ENCODE peak calls at places on chromosomes 6 and 20, in five cellular contexts. One of them, this sample, is unnamed.

GRCh38 chr6:10451828-10452509 is 37.1 kb upstream of the TFAP2A start:
- DNase-seq in breast epithelium: peak
- DNase-seq in lower lobe of right lung: peak
- DNase-seq in gastrocnemius medialis: no peak
- DNase-seq in endodermal cell: peak
- DNase-seq in this sample: peak

GRCh38 chr20:25032065-25032477 is 25.9 kb downstream of the ACSS1 start:
- DNase-seq in breast epithelium: no peak
- DNase-seq in endodermal cell: no peak
- DNase-seq in gastrocnemius medialis: no peak
- DNase-seq in lower lobe of right lung: peak
- DNase-seq in this sample: no peak

GRCh38 chr6:2765896-2766766 is 938 bp downstream of the WRNIP1 start:
- DNase-seq in lower lobe of right lung: peak
- DNase-seq in breast epithelium: no peak
- DNase-seq in endodermal cell: peak
- DNase-seq in gastrocnemius medialis: no peak
- DNase-seq in this sample: peak

GRCh38 chr20:13396826-13397225 is 175.8 kb downstream of the ISM1 start:
- DNase-seq in endodermal cell: no peak
- DNase-seq in lower lobe of right lung: no peak
- DNase-seq in gastrocnemius medialis: no peak
- DNase-seq in breast epithelium: no peak
- DNase-seq in this sample: no peak

GRCh38 chr6:169145476-169145875 is 108.2 kb downstream of the THBS2 start:
- DNase-seq in lower lobe of right lung: no peak
- DNase-seq in gastrocnemius medialis: no peak
- DNase-seq in breast epithelium: no peak
- DNase-seq in endodermal cell: no peak
- DNase-seq in this sample: no peak

GRCh38 chr6:36906539-36906938 is 20.8 kb downstream of the C6orf89 start:
- DNase-seq in gastrocnemius medialis: no peak
- DNase-seq in lower lobe of right lung: peak
- DNase-seq in breast epithelium: peak
- DNase-seq in endodermal cell: no peak
- DNase-seq in this sample: no peak

GRCh38 chr6:41698350-41698781 is 37.0 kb downstream of the TFEB start:
- DNase-seq in breast epithelium: no peak
- DNase-seq in gastrocnemius medialis: no peak
- DNase-seq in endodermal cell: no peak
- DNase-seq in lower lobe of right lung: no peak
- DNase-seq in this sample: no peak

GRCh38 chr6:129726650-129727049 is 16.7 kb upstream of the ARHGAP18 start:
- DNase-seq in lower lobe of right lung: no peak
- DNase-seq in breast epithelium: no peak
- DNase-seq in gastrocnemius medialis: no peak
- DNase-seq in endodermal cell: no peak
- DNase-seq in this sample: no peak

GRCh38 chr6:19417713-19418112 is 419.5 kb upstream of the ID4 start:
- DNase-seq in breast epithelium: no peak
- DNase-seq in gastrocnemius medialis: no peak
- DNase-seq in lower lobe of right lung: no peak
- DNase-seq in endodermal cell: no peak
- DNase-seq in this sample: no peak

GRCh38 chr6:105592329-105592728 is 189.4 kb upstream of the PREP start:
- DNase-seq in lower lobe of right lung: no peak
- DNase-seq in endodermal cell: no peak
- DNase-seq in breast epithelium: no peak
- DNase-seq in gastrocnemius medialis: no peak
- DNase-seq in this sample: no peak

DNA sequence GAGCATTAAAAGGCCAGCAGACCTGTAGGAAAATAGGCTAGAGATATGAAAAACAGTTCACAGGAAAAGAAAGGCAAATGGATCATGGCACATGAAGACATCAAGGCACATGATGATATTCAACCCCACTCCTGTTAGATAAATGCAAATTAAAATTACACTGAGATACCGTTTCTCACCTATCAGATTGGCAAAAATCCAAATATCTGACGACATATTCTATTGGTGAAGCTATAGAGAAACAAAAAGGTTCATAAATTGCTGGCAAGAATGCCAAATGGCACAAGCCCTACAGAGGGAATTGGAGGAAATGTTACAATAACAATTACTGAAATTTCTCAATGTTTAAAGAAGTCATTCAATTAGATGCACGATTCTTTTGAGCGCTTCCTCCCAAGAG is 45.3 kb upstream of the DSN1 start:
- DNase-seq in endodermal cell: no peak
- DNase-seq in lower lobe of right lung: no peak
- DNase-seq in gastrocnemius medialis: no peak
- DNase-seq in breast epithelium: no peak
- DNase-seq in this sample: no peak
- H3K27ac ChIP-seq in endodermal cell: no peak
- H3K27ac ChIP-seq in lower lobe of right lung: no peak
- H3K27ac ChIP-seq in gastrocnemius medialis: no peak
- H3K27ac ChIP-seq in breast epithelium: peak
- H3K27ac ChIP-seq in this sample: peak

GRCh38 chr20:34615477-34615876 is 57.0 kb downstream of the MAP1LC3A start:
- DNase-seq in lower lobe of right lung: no peak
- DNase-seq in endodermal cell: no peak
- DNase-seq in gastrocnemius medialis: no peak
- DNase-seq in breast epithelium: no peak
- DNase-seq in this sample: no peak
- H3K27ac ChIP-seq in lower lobe of right lung: no peak
- H3K27ac ChIP-seq in endodermal cell: no peak
- H3K27ac ChIP-seq in gastrocnemius medialis: no peak
- H3K27ac ChIP-seq in breast epithelium: no peak
- H3K27ac ChIP-seq in this sample: no peak

DNA sequence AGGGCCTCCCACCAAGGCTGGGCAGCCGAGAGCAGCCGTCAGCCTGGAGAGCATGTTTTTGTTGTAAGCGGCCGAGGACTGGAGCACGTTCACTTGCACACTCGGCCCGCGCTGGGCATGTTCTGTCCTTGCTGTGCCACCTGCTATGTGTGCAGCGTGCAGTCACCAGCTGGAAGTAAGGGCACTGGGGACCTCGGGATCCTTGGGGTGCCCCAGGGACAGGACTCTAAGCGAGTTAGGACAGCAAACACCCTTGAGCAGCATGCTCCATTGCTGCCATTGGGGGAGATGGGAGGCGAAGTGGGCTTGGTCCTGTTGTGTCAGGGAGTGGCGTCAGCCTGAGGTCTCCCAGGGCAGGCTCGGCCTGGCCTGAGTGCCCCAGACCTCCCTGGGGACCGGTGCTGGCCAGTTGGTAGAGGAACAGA is 18.6 kb downstream of the DYNLT1 start:
- DNase-seq in lower lobe of right lung: no peak
- DNase-seq in endodermal cell: no peak
- DNase-seq in breast epithelium: no peak
- DNase-seq in gastrocnemius medialis: no peak
- DNase-seq in this sample: no peak
- H3K27ac ChIP-seq in lower lobe of right lung: no peak
- H3K27ac ChIP-seq in endodermal cell: no peak
- H3K27ac ChIP-seq in breast epithelium: no peak
- H3K27ac ChIP-seq in gastrocnemius medialis: no peak
- H3K27ac ChIP-seq in this sample: no peak

GRCh38 chr6:152701081-152701862 is 3.6 kb downstream of the MYCT1 start:
- DNase-seq in gastrocnemius medialis: no peak
- DNase-seq in endodermal cell: peak
- DNase-seq in breast epithelium: no peak
- DNase-seq in lower lobe of right lung: no peak
- DNase-seq in this sample: no peak
- H3K27ac ChIP-seq in gastrocnemius medialis: peak
- H3K27ac ChIP-seq in endodermal cell: no peak
- H3K27ac ChIP-seq in breast epithelium: peak
- H3K27ac ChIP-seq in lower lobe of right lung: no peak
- H3K27ac ChIP-seq in this sample: peak

GRCh38 chr6:139855741-139856206 is 481.3 kb upstream of the CITED2 start:
- DNase-seq in lower lobe of right lung: no peak
- DNase-seq in breast epithelium: no peak
- DNase-seq in gastrocnemius medialis: no peak
- DNase-seq in endodermal cell: no peak
- DNase-seq in this sample: no peak
- H3K27ac ChIP-seq in lower lobe of right lung: no peak
- H3K27ac ChIP-seq in breast epithelium: peak
- H3K27ac ChIP-seq in gastrocnemius medialis: no peak
- H3K27ac ChIP-seq in endodermal cell: no peak
- H3K27ac ChIP-seq in this sample: no peak

DNA sequence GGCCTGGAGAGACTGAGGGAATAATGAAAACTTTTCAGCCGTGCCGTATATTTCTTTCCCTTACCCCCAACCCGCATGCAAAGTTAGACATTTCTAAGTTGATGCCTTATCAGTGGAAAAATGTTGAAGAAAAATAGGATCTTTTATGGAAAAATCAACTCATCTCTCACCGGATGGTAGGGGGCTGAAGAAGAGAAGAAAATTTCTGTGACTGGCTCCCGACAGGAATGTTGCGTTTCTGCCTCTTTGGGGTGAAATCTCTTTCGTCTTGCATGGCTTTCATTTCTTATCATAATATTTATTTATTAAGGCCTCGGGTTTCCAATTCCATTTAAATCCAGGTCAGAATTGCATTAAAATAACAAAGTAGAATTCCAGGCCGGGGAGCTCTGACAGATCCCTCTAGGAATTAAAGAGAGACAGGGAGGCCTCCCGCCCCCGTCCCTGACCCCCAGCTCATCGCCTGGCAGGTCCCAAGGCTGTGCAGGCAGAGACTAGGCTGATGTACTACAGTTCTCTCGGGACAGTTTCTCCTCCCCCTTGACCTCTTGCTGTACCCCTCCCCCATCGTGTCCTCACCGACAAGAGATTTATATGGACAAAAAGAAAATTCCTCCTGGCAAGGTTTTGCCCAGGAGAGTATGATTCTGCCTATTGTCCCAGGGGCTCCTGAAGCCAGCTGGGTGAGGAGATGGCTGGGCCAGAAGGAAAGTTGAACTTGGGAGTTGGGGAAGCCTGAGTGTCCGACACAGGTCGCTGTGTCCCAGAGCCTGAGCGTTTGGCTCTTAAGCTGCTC is 1.3 kb downstream of the SCUBE3 start:
- DNase-seq in breast epithelium: no peak
- DNase-seq in lower lobe of right lung: no peak
- DNase-seq in gastrocnemius medialis: no peak
- DNase-seq in endodermal cell: peak
- DNase-seq in this sample: no peak
- H3K27ac ChIP-seq in breast epithelium: no peak
- H3K27ac ChIP-seq in lower lobe of right lung: no peak
- H3K27ac ChIP-seq in gastrocnemius medialis: no peak
- H3K27ac ChIP-seq in endodermal cell: no peak
- H3K27ac ChIP-seq in this sample: no peak

GRCh38 chr20:61435823-61436220 is 183.8 kb downstream of the CDH4 start:
- DNase-seq in endodermal cell: no peak
- DNase-seq in breast epithelium: no peak
- DNase-seq in lower lobe of right lung: no peak
- DNase-seq in gastrocnemius medialis: no peak
- DNase-seq in this sample: no peak
- H3K27ac ChIP-seq in endodermal cell: peak
- H3K27ac ChIP-seq in breast epithelium: no peak
- H3K27ac ChIP-seq in lower lobe of right lung: no peak
- H3K27ac ChIP-seq in gastrocnemius medialis: no peak
- H3K27ac ChIP-seq in this sample: no peak

GRCh38 chr6:99294786-99295185 is 54.7 kb downstream of the FAXC start:
- DNase-seq in lower lobe of right lung: no peak
- DNase-seq in breast epithelium: no peak
- DNase-seq in gastrocnemius medialis: no peak
- DNase-seq in endodermal cell: no peak
- DNase-seq in this sample: no peak

GRCh38 chr6:99297415-99297814 is 52.1 kb downstream of the FAXC start:
- DNase-seq in gastrocnemius medialis: no peak
- DNase-seq in breast epithelium: no peak
- DNase-seq in endodermal cell: no peak
- DNase-seq in lower lobe of right lung: no peak
- DNase-seq in this sample: no peak

GRCh38 chr6:99297006-99297405 is 52.5 kb downstream of the FAXC start:
- DNase-seq in lower lobe of right lung: no peak
- DNase-seq in gastrocnemius medialis: no peak
- DNase-seq in endodermal cell: no peak
- DNase-seq in breast epithelium: no peak
- DNase-seq in this sample: no peak

GRCh38 chr6:99295276-99295675 is 54.2 kb downstream of the FAXC start:
- DNase-seq in breast epithelium: no peak
- DNase-seq in endodermal cell: no peak
- DNase-seq in gastrocnemius medialis: no peak
- DNase-seq in lower lobe of right lung: no peak
- DNase-seq in this sample: no peak

DNA sequence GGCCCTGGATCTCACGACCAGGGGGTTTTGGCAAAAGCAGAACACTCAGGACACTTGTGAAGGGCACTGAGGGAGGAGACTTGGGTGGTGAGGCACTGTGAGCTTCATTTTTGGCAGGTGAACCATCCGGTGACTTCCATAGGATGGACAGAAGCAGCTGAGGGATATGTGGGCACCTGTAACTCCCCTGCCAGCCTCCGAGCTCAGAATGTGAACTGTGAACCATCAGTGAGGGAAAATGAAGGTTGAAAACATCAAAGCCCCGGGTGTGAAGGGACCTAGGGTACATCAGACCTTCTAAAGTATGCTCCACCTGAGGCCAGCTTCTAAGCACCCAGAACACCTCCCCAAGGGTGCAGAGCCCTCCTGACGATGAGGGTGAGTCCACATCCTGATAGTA is 53.2 kb downstream of the FAXC start:
- DNase-seq in endodermal cell: no peak
- DNase-seq in breast epithelium: no peak
- DNase-seq in lower lobe of right lung: no peak
- DNase-seq in gastrocnemius medialis: no peak
- DNase-seq in this sample: no peak
- H3K27ac ChIP-seq in endodermal cell: no peak
- H3K27ac ChIP-seq in breast epithelium: no peak
- H3K27ac ChIP-seq in lower lobe of right lung: no peak
- H3K27ac ChIP-seq in gastrocnemius medialis: no peak
- H3K27ac ChIP-seq in this sample: no peak

GRCh38 chr6:33428891-33429744 is 9.3 kb downstream of the SYNGAP1 start:
- DNase-seq in lower lobe of right lung: no peak
- DNase-seq in gastrocnemius medialis: no peak
- DNase-seq in breast epithelium: no peak
- DNase-seq in endodermal cell: no peak
- DNase-seq in this sample: no peak

GRCh38 chr6:33428219-33428890 is 8.5 kb downstream of the SYNGAP1 start:
- DNase-seq in endodermal cell: peak
- DNase-seq in gastrocnemius medialis: no peak
- DNase-seq in breast epithelium: no peak
- DNase-seq in lower lobe of right lung: peak
- DNase-seq in this sample: peak

GRCh38 chr6:33430334-33430733 is 10.5 kb downstream of the SYNGAP1 start:
- DNase-seq in lower lobe of right lung: no peak
- DNase-seq in endodermal cell: no peak
- DNase-seq in breast epithelium: no peak
- DNase-seq in gastrocnemius medialis: no peak
- DNase-seq in this sample: no peak

GRCh38 chr6:33430991-33431879 is 11.4 kb downstream of the SYNGAP1 start:
- DNase-seq in lower lobe of right lung: peak
- DNase-seq in gastrocnemius medialis: no peak
- DNase-seq in breast epithelium: no peak
- DNase-seq in endodermal cell: peak
- DNase-seq in this sample: peak

GRCh38 chr6:33429745-33430042 is 9.8 kb downstream of the SYNGAP1 start:
- DNase-seq in gastrocnemius medialis: no peak
- DNase-seq in breast epithelium: no peak
- DNase-seq in endodermal cell: no peak
- DNase-seq in lower lobe of right lung: no peak
- DNase-seq in this sample: no peak
- H3K27ac ChIP-seq in gastrocnemius medialis: no peak
- H3K27ac ChIP-seq in breast epithelium: no peak
- H3K27ac ChIP-seq in endodermal cell: no peak
- H3K27ac ChIP-seq in lower lobe of right lung: peak
- H3K27ac ChIP-seq in this sample: no peak